ENCODE peak calls at places on chromosomes 13 and 19, in seven cellular contexts. P, J, O, S, F, R and D are unnamed samples.
A peak's percentile ranks its signal among the peaks of the same experiment; 100 is the strongest.

GRCh38 chr13:25971499-25972145 is 80.2 kb downstream of the SHISA2 start:
- DNase-seq in J (no peak), S (no peak), O (no peak), F (no peak), R (no peak), P (no peak), D (no peak)

GRCh38 chr13:111243981-111244380 is 76.5 kb upstream of the TEX29 start:
- DNase-seq in R (no peak), O (no peak), J (no peak), P (no peak), S (no peak), F (no peak), D (no peak)

GRCh38 chr13:80029170-80029569 is 311.8 kb downstream of the SPRY2 start:
- DNase-seq in O (peak; percentile 18), P (no peak), S (no peak), R (no peak), F (no peak), J (no peak), D (no peak)

GRCh38 chr19:3098515-3099346 is 4.6 kb downstream of the GNA11 start:
- DNase-seq in F (no peak), J (no peak), O (peak; percentile 67), S (no peak), R (peak; percentile 37), P (peak; percentile 81), D (no peak)

GRCh38 chr13:89066868-89067466 is 1395.8 kb downstream of the SLITRK5 start:
- DNase-seq in J (no peak), O (peak; percentile 24), F (no peak), R (peak; percentile 31), S (peak; percentile 14), P (peak; percentile 5), D (no peak)

GRCh38 chr19:4633140-4633967 is 6.0 kb upstream of the TNFAIP8L1 start:
- DNase-seq in S (peak; percentile 80), P (no peak), O (peak; percentile 74), F (peak; percentile 57), J (peak; percentile 32), R (peak; percentile 60), D (peak; percentile 23)

GRCh38 chr13:26019881-26020535 is 31.8 kb downstream of the SHISA2 start:
- DNase-seq in O (no peak), P (no peak), J (no peak), S (peak; percentile 99), F (peak; percentile 6), R (no peak), D (no peak)

GRCh38 chr19:38193445-38193844 is 30.6 kb downstream of the DPF1 start:
- DNase-seq in J (no peak), S (no peak), P (no peak), R (no peak), O (no peak), F (no peak), D (no peak)

GRCh38 chr13:47310376-47310775 is 413.5 kb upstream of the HTR2A start:
- DNase-seq in J (no peak), R (no peak), F (no peak), S (no peak), O (no peak), P (no peak), D (peak; percentile 79)

GRCh38 chr13:66216723-66217122 is 1013.4 kb downstream of the PCDH9 start:
- DNase-seq in S (no peak), O (no peak), J (no peak), F (no peak), P (no peak), R (no peak), D (no peak)

GRCh38 chr19:11949201-11949600 is 15.6 kb upstream of the ZNF763 start:
- DNase-seq in P (no peak), F (no peak), J (no peak), R (no peak), S (no peak), O (no peak), D (no peak)

GRCh38 chr13:57787058-57787791 is 155.7 kb downstream of the PCDH17 start:
- DNase-seq in R (no peak), S (no peak), O (no peak), P (no peak), J (no peak), F (no peak), D (peak; percentile 63)

GRCh38 chr19:44703336-44704078 is 4.6 kb downstream of the CEACAM16 start:
- DNase-seq in R (no peak), P (no peak), F (no peak), J (no peak), O (no peak), S (no peak), D (no peak)

GRCh38 chr19:52542984-52543664 is 15.7 kb downstream of the ZNF808 start:
- DNase-seq in F (no peak), S (no peak), R (no peak), J (no peak), P (no peak), O (no peak), D (no peak)

GRCh38 chr19:31372245-31372781 is 23.1 kb upstream of the TSHZ3 start:
- DNase-seq in J (no peak), S (no peak), R (no peak), F (no peak), O (no peak), P (no peak), D (no peak)

GRCh38 chr19:41405776-41406175 is 8.2 kb downstream of the BCKDHA start:
- DNase-seq in S (no peak), F (no peak), R (no peak), P (no peak), J (no peak), O (no peak), D (no peak)

GRCh38 chr19:41407271-41407670 is 9.7 kb downstream of the BCKDHA start:
- DNase-seq in R (no peak), S (peak; percentile 29), P (no peak), J (no peak), O (no peak), F (no peak), D (no peak)

GRCh38 chr19:41409288-41409687 is 11.7 kb downstream of the BCKDHA start:
- DNase-seq in P (no peak), F (no peak), J (no peak), O (peak; percentile 90), R (peak; percentile 73), S (peak; percentile 56), D (peak; percentile 73)

GRCh38 chr19:41410655-41411054 is 13.0 kb downstream of the BCKDHA start:
- DNase-seq in O (no peak), J (no peak), P (no peak), R (no peak), F (no peak), S (no peak), D (no peak)

DNA sequence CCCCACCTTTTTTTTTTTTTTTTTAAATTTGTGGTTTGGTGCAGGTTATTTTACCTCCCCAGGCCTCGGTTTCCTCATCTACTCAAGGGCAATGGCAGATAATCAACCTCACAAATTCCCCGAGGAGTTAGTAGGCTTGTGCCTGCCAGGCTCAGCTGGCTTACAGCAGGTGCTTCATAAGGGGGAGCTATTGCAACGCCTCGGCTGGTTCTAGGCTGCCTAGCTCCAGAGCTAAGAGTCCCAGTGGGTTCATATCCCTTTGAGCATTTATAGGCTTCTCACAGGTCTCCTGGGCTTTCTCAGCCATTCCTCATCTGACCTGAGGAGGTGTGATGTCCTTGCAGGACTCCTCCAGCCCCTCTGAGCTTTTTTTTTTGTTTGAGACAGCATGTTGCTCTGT is 10.6 kb downstream of the BCKDHA start:
- DNase-seq in P (no peak), F (no peak), S (no peak), O (no peak), R (no peak), J (no peak), D (no peak)
- TF ChIP-seq CTCF in P (no peak), F (no peak), S (no peak), O (no peak), R (no peak), J (no peak), D (no peak)

DNA sequence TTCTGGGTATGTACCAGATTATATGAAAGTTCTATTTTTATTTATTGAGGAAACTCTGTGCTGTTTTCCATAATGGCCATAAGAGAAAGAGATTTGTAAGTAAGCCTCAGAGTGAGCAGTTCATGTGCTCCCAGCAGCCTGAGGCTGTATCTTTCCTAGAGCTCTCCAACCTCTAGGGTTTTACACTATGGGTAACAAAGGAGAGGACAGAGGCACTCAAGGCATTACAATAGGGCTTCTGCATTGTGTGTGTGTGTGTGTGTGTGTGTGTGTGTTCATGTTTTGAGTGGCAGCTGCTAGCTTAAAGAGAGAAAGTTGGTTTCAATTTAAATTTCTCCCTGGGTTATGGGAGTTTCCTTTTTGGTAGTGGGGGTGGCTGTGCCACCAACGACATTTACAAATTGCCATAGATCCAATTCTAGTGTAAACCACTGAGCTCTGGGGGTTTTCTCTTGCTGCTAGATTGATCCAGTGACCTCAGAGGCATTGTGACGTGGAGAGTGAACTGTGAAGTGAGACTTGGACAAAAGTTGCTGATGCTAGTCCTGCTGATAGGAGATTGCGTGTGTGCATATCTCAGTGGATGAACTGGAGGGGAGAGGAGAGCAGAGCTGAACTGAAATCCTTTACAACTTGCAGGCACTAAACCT is 67.3 kb upstream of the OLFM4 start:
- DNase-seq in P (no peak), O (no peak), R (no peak), J (no peak), F (no peak), S (no peak), D (no peak)
- TF ChIP-seq CTCF in P (no peak), O (no peak), R (no peak), J (no peak), F (no peak), S (no peak), D (no peak)

GRCh38 chr13:20489185-20489820 is 36.4 kb downstream of the CRYL1 start:
- DNase-seq in R (no peak), F (no peak), O (no peak), J (no peak), S (no peak), P (no peak), D (no peak)
- TF ChIP-seq CTCF in R (peak; percentile 39), F (no peak), O (peak; percentile 43), J (no peak), S (peak; percentile 2), P (no peak), D (no peak)

GRCh38 chr19:50207730-50208129 is 4.3 kb downstream of the MYH14 start:
- DNase-seq in O (no peak), R (no peak), P (peak; percentile 13), S (no peak), J (no peak), F (no peak), D (no peak)

GRCh38 chr19:50204811-50205675 is 1.6 kb downstream of the MYH14 start:
- DNase-seq in P (peak; percentile 63), F (no peak), O (peak; percentile 96), S (no peak), J (no peak), R (peak; percentile 83), D (no peak)

GRCh38 chr19:50206191-50206590 is 2.8 kb downstream of the MYH14 start:
- DNase-seq in P (no peak), S (no peak), J (no peak), F (no peak), R (no peak), O (no peak), D (no peak)

GRCh38 chr19:50204081-50204428 is 633 bp downstream of the MYH14 start:
- DNase-seq in S (no peak), J (no peak), F (no peak), P (no peak), O (no peak), R (no peak), D (no peak)

DNA sequence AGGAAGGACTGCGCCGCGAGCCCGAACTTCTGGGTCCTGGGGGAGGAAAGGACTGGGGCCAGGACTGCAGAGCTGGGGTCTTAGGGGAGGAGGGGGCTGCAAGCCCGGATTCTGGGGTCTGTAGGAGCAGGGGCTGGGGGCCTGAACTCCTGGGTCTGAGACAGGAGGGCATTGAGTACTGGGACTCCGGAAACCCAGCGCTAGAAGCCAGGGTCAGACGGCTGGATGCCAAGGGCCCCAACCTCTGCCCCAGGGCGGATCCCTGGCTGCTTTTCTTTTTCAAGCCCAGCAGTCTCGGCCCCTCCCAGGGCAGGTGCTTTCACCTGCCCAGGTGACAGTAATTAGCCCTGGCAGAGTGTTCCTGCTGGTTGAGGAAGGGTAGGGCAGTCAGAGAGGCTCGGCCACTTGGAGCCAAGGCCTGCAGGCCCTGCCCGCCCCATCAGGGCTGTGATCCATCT is 2.3 kb downstream of the MYH14 start:
- DNase-seq in J (no peak), S (no peak), P (peak; percentile 35), R (peak; percentile 66), F (no peak), O (peak; percentile 77), D (no peak)
- TF ChIP-seq CTCF in J (no peak), S (no peak), P (no peak), R (no peak), F (no peak), O (peak; percentile 41), D (no peak)